ENCODE peak calls at places on chromosomes 6 and 20, in nine cellular contexts. Z, Y, B, L, N, E, S, U and F are unnamed samples.

GRCh38 chr6:168052291-168052891 is 26.6 kb downstream of the FRMD1 start:
- DNase-seq in Z (no peak), L (no peak), B (no peak), N (no peak), Y (no peak), E (no peak), S (no peak), U (no peak), F (no peak)

GRCh38 chr6:6007311-6008113 is 787 bp upstream of the NRN1 start:
- DNase-seq in U (no peak), Y (no peak), L (no peak), Z (peak; percentile 50), B (peak; percentile 28), E (no peak), S (peak; percentile 62), N (no peak), F (no peak)

GRCh38 chr6:107670792-107671199 is 153.3 kb downstream of the SCML4 start:
- DNase-seq in Y (no peak), N (no peak), L (no peak), E (peak; percentile 60), S (peak; percentile 28), B (peak; percentile 42), U (no peak), Z (peak; percentile 22), F (peak; percentile 51)

GRCh38 chr20:55216525-55217242 is 741.3 kb downstream of the DOK5 start:
- DNase-seq in Y (no peak), N (no peak), L (no peak), S (no peak), B (no peak), Z (no peak), U (no peak), E (no peak), F (no peak)

GRCh38 chr6:139539852-139540251 is 165.4 kb upstream of the CITED2 start:
- DNase-seq in S (peak; percentile 97), Z (no peak), U (peak; percentile 95), Y (peak; percentile 43), L (peak; percentile 52), E (peak; percentile 69), B (peak; percentile 56), N (peak; percentile 86), F (peak; percentile 97)

GRCh38 chr6:19837511-19838441 is 606 bp downstream of the ID4 start:
- DNase-seq in S (peak; percentile 40), B (peak; percentile 30), L (peak; percentile 21), Y (peak; percentile 38), E (no peak), U (peak; percentile 37), Z (peak; percentile 66), N (no peak), F (peak; percentile 37)

GRCh38 chr6:4067673-4068072 is 11.3 kb downstream of the FAM217A start:
- DNase-seq in S (no peak), U (no peak), Y (no peak), Z (no peak), B (no peak), L (no peak), N (no peak), E (no peak), F (no peak)

GRCh38 chr6:33623895-33624381 is 2.8 kb downstream of the ITPR3 start:
- DNase-seq in B (no peak), Z (no peak), L (no peak), Y (no peak), S (no peak), N (no peak), U (no peak), E (no peak), F (no peak)

GRCh38 chr6:167580512-167580911 is 246.2 kb upstream of the AFDN start:
- DNase-seq in L (no peak), S (no peak), B (no peak), N (no peak), U (no peak), Y (no peak), E (no peak), Z (no peak), F (no peak)

GRCh38 chr6:11616200-11616611 is 78.7 kb downstream of the TMEM170B start:
- DNase-seq in U (peak; percentile 97), Z (no peak), N (peak; percentile 96), S (peak; percentile 98), E (no peak), Y (no peak), B (no peak), L (no peak), F (peak; percentile 88)

GRCh38 chr6:110331816-110332215 is 26.3 kb downstream of the METTL24 start:
- DNase-seq in N (no peak), B (no peak), E (no peak), U (no peak), Y (no peak), S (no peak), L (no peak), Z (peak; percentile 91), F (no peak)

GRCh38 chr6:110331383-110331782 is 26.8 kb downstream of the METTL24 start:
- DNase-seq in N (no peak), B (no peak), Y (no peak), U (no peak), L (no peak), E (no peak), Z (no peak), S (no peak), F (no peak)

GRCh38 chr6:110329348-110329728 is 28.8 kb downstream of the METTL24 start:
- DNase-seq in U (no peak), B (no peak), N (peak; percentile 26), Z (no peak), L (no peak), S (peak; percentile 68), E (no peak), Y (peak; percentile 50), F (no peak)

GRCh38 chr6:110328231-110328630 is 29.9 kb downstream of the METTL24 start:
- DNase-seq in S (peak; percentile 87), B (no peak), L (no peak), U (peak; percentile 15), E (no peak), Z (no peak), Y (no peak), N (peak; percentile 74), F (peak; percentile 77)

DNA sequence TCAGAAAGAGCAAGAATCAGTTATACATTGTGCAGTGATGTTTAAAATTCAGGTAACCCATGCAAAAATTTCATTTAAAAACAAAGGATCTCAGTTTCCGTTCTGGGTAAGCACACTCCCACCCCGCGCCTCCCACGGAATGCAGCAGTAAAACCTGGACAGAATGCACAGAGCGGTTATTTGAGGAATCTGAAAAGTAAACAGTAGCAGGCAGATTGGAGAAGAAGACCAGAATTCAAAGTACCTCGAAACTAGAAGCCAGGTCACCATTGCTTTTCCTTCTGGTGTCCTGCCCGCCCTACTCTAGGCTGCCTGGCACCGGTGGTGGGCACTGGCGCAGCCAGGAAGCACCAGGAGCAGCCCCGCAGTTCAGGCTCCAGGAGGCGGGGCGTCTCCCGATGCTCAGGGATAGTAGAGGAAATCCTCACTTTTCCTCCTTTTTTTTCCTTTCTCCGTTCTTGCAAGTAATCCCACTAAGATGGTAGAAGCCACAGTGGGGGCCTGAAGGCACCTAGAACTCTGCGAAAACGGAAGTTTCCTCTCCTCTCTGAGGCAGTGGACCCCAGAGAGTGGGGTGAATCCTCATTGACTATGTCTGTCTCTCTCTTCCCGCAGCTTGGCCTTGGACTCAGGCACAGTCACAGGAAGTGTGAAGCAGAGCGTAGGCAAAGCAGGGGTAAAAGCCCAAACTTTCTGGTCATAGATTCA is 28.3 kb downstream of the METTL24 start:
- DNase-seq in L (peak; percentile 62), B (no peak), U (no peak), Y (peak; percentile 56), Z (no peak), E (no peak), S (peak; percentile 52), N (no peak), F (no peak)
- H3K4me3 ChIP-seq in L (peak overlapping the region; percentile 48), B (no peak overlapping the region), U (no peak overlapping the region), Y (peak overlapping the region; percentile 35), Z (no peak overlapping the region), E (no peak overlapping the region), S (peak overlapping the region; percentile 38), N (peak overlapping the region; percentile 10), F (no peak overlapping the region)

DNA sequence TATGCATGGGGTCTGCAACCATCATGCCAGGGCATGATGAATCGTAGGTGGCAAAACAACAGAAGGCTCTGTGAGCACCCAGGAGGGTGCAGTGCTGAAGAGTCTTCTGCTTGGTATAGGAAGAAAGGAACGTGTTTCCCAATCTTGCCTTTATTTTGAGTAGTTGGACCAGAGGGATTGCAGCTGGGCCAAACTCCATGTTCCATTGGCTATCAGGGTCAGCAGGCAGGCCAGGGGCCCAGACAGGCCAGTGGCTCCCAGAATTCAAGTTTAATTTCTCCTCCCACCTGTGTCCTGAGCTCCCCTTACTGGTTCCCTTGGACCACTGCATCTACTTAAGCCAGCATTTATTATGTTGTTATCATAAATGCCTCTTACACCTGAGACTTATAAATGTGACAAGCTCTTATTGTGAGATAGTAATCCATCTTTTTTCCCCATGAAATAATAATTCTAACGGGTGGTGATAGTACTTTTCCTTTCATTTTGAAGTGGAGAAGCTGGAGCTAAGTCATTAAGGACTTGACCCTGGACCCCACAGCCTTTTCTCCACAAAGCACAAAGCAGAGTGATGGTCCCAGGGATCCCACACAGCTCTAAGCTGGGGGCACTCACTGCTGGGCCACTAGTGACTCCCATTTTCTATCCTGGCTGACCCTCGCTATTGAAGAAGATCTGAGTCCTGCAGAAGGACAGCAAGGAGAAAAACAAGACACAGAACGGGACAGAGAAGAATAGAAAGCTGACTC is 809 bp upstream of the TRIM38 start:
- DNase-seq in L (peak; percentile 31), Z (no peak), B (no peak), N (no peak), S (no peak), U (no peak), Y (no peak), E (no peak), F (peak; percentile 15)
- TF ChIP-seq CTCF in L (peak; percentile 60), Z (no peak), B (no peak), N (no peak), S (no peak), U (no peak), Y (no peak), E (no peak), F (peak; percentile 12)

DNA sequence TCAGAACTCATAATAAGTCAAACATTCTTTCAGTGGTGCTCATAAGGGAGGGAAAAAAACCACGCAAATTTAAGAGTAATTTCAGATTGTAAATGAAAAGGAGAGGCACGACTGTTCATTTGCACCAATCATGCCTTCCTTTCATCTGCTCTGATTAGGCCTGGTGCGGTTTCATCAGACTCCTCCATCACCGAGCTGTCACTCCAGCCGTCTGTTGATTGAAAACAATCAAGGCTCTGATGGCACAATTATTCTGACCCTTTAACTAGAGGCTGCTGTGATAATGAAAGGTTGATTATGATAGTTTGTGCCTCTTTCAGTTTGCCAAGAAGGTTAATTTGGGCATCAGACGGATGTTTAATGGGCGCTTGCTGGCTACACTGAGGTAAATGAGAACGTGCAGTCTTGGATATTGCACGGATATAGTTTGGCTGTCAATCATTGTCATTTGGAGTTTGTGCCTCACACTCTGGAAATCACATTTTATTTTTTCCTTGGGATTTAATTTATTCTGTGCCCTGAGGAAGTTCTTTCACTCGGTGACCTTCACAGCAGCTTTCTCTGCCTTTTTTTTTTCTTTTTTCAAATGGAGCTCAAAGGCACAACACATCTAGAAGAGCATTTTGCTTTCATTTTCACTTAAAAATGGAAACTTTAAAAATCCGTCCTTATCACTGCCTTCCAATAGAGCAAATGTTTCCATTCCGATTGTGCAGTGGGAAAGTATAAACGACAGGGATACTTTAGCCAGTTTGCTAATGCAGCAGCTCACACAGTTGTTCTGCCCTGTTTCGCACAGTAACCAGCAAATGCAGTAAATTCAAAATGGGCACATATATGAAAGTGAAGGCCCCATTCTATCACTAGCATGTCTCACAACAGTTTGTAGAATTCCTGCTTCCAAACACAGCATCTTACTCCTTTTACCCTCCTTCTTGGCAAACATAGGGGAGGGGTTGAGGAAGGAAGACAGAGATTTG is 172.8 kb downstream of the KLHL32 start:
- DNase-seq in Y (no peak), U (no peak), N (no peak), L (no peak), Z (no peak), S (no peak), B (no peak), E (no peak), F (peak; percentile 4)
- H3K4me3 ChIP-seq in Y (no peak overlapping the region), U (no peak overlapping the region), N (no peak overlapping the region), L (no peak overlapping the region), Z (no peak overlapping the region), S (peak overlapping the region; percentile 26), B (no peak overlapping the region), E (no peak overlapping the region), F (peak overlapping the region; percentile 26)

GRCh38 chr20:24984963-24985640 is 7.4 kb downstream of the APMAP start:
- DNase-seq in S (no peak), L (no peak), Y (no peak), N (no peak), B (no peak), U (no peak), Z (no peak), E (no peak), F (no peak)
- TF ChIP-seq CTCF in S (no peak), L (no peak), Y (no peak), N (no peak), B (no peak), U (no peak), Z (no peak), E (no peak), F (no peak)